ENCODE peak calls at places on chromosome 2, in eight cellular contexts. N, X, L, H, M, G, S and I are unnamed samples.

GRCh38 chr2:8624855-8625398 is 56.9 kb upstream of the ID2 start:
- DNase-seq in N (no peak), X (no peak), L (no peak), H (no peak), M (no peak), G (no peak), S (no peak), I (peak)

GRCh38 chr2:41826921-41827320 is 220.9 kb upstream of the PKDCC start:
- DNase-seq in N (no peak), X (no peak), L (no peak), H (no peak), M (no peak), G (no peak), S (no peak), I (no peak)

GRCh38 chr2:231467016-231467545 is 2.8 kb upstream of the NCL start:
- DNase-seq in N (no peak), X (no peak), L (no peak), H (no peak), M (no peak), G (no peak), S (no peak), I (no peak)

GRCh38 chr2:95353055-95353575 is 49.4 kb upstream of the FAHD2A start:
- DNase-seq in N (no peak), X (no peak), L (no peak), H (no peak), M (no peak), G (no peak), S (no peak), I (no peak)

GRCh38 chr2:149819356-149819957 is 231.9 kb upstream of the MMADHC start:
- DNase-seq in N (no peak), X (no peak), L (no peak), H (no peak), M (peak), G (no peak), S (peak), I (peak)

GRCh38 chr2:216287251-216287650 is 85.0 kb downstream of the MARCHF4 start:
- DNase-seq in N (no peak), X (peak), L (no peak), H (no peak), M (no peak), G (no peak), S (no peak), I (no peak)

GRCh38 chr2:96111823-96112500 is 4.4 kb downstream of the ADRA2B start:
- DNase-seq in N (peak), X (no peak), L (no peak), H (no peak), M (peak), G (no peak), S (no peak), I (no peak)

GRCh38 chr2:205892141-205893064 is 193.6 kb downstream of the INO80D start:
- DNase-seq in N (no peak), X (no peak), L (no peak), H (no peak), M (peak), G (no peak), S (no peak), I (peak)

GRCh38 chr2:215711484-215712034 is 275.7 kb upstream of the FN1 start:
- DNase-seq in N (no peak), X (peak), L (no peak), H (no peak), M (peak), G (no peak), S (no peak), I (peak)

GRCh38 chr2:128724994-128725393 is 406.3 kb upstream of the HS6ST1 start:
- DNase-seq in N (no peak), X (no peak), L (no peak), H (no peak), M (peak), G (no peak), S (no peak), I (no peak)

GRCh38 chr2:122079844-122080243 is 324.4 kb downstream of the TSN start:
- DNase-seq in N (no peak), X (no peak), L (no peak), H (no peak), M (no peak), G (no peak), S (no peak), I (no peak)

GRCh38 chr2:237734905-237735623 is 63.5 kb upstream of the RBM44 start:
- DNase-seq in N (no peak), X (no peak), L (no peak), H (no peak), M (no peak), G (no peak), S (no peak), I (no peak)

GRCh38 chr2:29110916-29111315 is 4.3 kb upstream of the CLIP4 start:
- DNase-seq in N (no peak), X (no peak), L (no peak), H (no peak), M (peak), G (no peak), S (peak), I (peak)

GRCh38 chr2:164903214-164903613 is 52.1 kb downstream of the SLC38A11 start:
- DNase-seq in N (no peak), X (peak), L (no peak), H (no peak), M (peak), G (no peak), S (no peak), I (no peak)

GRCh38 chr2:7703048-7703447 is 785.8 kb downstream of the RNF144A start:
- DNase-seq in N (no peak), X (no peak), L (no peak), H (no peak), M (peak), G (peak), S (peak), I (no peak)

GRCh38 chr2:69213201-69213600 is 173.8 kb downstream of the GFPT1 start:
- DNase-seq in N (no peak), X (no peak), L (no peak), H (no peak), M (no peak), G (no peak), S (no peak), I (no peak)

GRCh38 chr2:17590342-17590911 is 49.9 kb downstream of the VSNL1 start:
- DNase-seq in N (no peak), X (no peak), L (no peak), H (no peak), M (peak), G (no peak), S (no peak), I (no peak)

GRCh38 chr2:85324639-85325465 is 2.9 kb downstream of the TGOLN2 start:
- DNase-seq in N (no peak), X (peak), L (no peak), H (no peak), M (peak), G (no peak), S (no peak), I (no peak)

GRCh38 chr2:81576713-81577112 is 1272.2 kb upstream of the LRRTM1 start:
- DNase-seq in N (no peak), X (no peak), L (no peak), H (no peak), M (no peak), G (no peak), S (no peak), I (no peak)

GRCh38 chr2:207619764-207620203 is 5.4 kb downstream of the METTL21A start:
- DNase-seq in N (no peak), X (no peak), L (no peak), H (no peak), M (no peak), G (peak), S (no peak), I (no peak)